ENCODE peak calls at places on chromosome 20, in seven cellular contexts. X is naive thymus-derived CD8-positive, alpha-beta T cell; A is heart left ventricle; I is IMR-90; U is activated CD8-positive, alpha-beta T cell treated with anti-CD3 and anti-CD28 coated beads for 36 hours; W is right cardiac atrium; K is pancreas. R is an unnamed sample.

GRCh38 chr20:25338112-25339023 is 52.3 kb downstream of the ABHD12 start:
- ATAC-seq in X (no peak), A (no peak), I (peak), U (no peak), W (no peak), K (peak), R (no peak)

GRCh38 chr20:48636301-48636700 is 191.5 kb downstream of the PREX1 start:
- ATAC-seq in X (peak), A (no peak), I (no peak), U (peak), W (no peak), K (no peak), R (no peak)

GRCh38 chr20:44997171-44997570 is 30.9 kb downstream of the STK4 start:
- ATAC-seq in X (no peak), A (no peak), I (no peak), U (no peak), W (no peak), K (no peak), R (peak)

GRCh38 chr20:48448601-48449384 is 379.0 kb downstream of the PREX1 start:
- ATAC-seq in X (no peak), A (peak), I (no peak), U (no peak), W (peak), K (no peak), R (no peak)

GRCh38 chr20:23339986-23340385 is 10.6 kb upstream of the NXT1 start:
- ATAC-seq in X (no peak), A (peak), I (no peak), U (no peak), W (no peak), K (no peak), R (no peak)

GRCh38 chr20:23510000-23510590 is 19.2 kb downstream of the CST8 start:
- ATAC-seq in X (no peak), A (no peak), I (no peak), U (no peak), W (no peak), K (no peak), R (no peak)

GRCh38 chr20:17985388-17986018 is 16.7 kb downstream of the MGME1 start:
- ATAC-seq in X (no peak), A (no peak), I (no peak), U (no peak), W (no peak), K (no peak), R (no peak)

GRCh38 chr20:24948939-24949679 is at the start of gene CST7:
- ATAC-seq in X (peak), A (peak), I (no peak), U (peak), W (peak), K (peak), R (peak)

GRCh38 chr20:32006053-32006452 is 4.2 kb upstream of the CCM2L start:
- ATAC-seq in X (no peak), A (no peak), I (no peak), U (no peak), W (no peak), K (no peak), R (no peak)

GRCh38 chr20:15654208-15654649 is 919.0 kb downstream of the KIF16B start:
- ATAC-seq in X (no peak), A (peak), I (peak), U (no peak), W (peak), K (peak), R (no peak)

GRCh38 chr20:23475395-23475794 is 15.5 kb upstream of the CST8 start:
- ATAC-seq in X (no peak), A (no peak), I (no peak), U (no peak), W (no peak), K (no peak), R (no peak)

GRCh38 chr20:48457261-48458002 is 370.4 kb downstream of the PREX1 start:
- ATAC-seq in X (no peak), A (no peak), I (no peak), U (no peak), W (no peak), K (no peak), R (no peak)

GRCh38 chr20:16352751-16353150 is 220.5 kb downstream of the KIF16B start:
- ATAC-seq in X (no peak), A (no peak), I (no peak), U (no peak), W (no peak), K (no peak), R (no peak)

GRCh38 chr20:51373713-51374481 is 168.6 kb downstream of the NFATC2 start:
- ATAC-seq in X (no peak), A (peak), I (no peak), U (no peak), W (peak), K (peak), R (no peak)

GRCh38 chr20:18796282-18796833 is 17.2 kb upstream of the SCP2D1 start:
- ATAC-seq in X (no peak), A (no peak), I (no peak), U (no peak), W (no peak), K (no peak), R (peak)

GRCh38 chr20:23234311-23235078 is 116.1 kb upstream of the NXT1 start:
- ATAC-seq in X (no peak), A (no peak), I (peak), U (no peak), W (no peak), K (no peak), R (no peak)

GRCh38 chr20:52652271-52652670 is 319.9 kb upstream of the TSHZ2 start:
- ATAC-seq in X (no peak), A (no peak), I (no peak), U (no peak), W (no peak), K (no peak), R (no peak)

GRCh38 chr20:59662161-59662560 is 57.8 kb downstream of the PHACTR3 start:
- ATAC-seq in X (no peak), A (no peak), I (no peak), U (no peak), W (no peak), K (no peak), R (no peak)

GRCh38 chr20:25279403-25279802 is 31.5 kb downstream of the PYGB start:
- ATAC-seq in X (no peak), A (no peak), I (no peak), U (no peak), W (no peak), K (no peak), R (no peak)

GRCh38 chr20:51725584-51726176 is 42.5 kb downstream of the ATP9A start:
- ATAC-seq in X (no peak), A (no peak), I (no peak), U (no peak), W (no peak), K (peak), R (no peak)

GRCh38 chr20:38604873-38605303 is 3.3 kb downstream of the ARHGAP40 start:
- ATAC-seq in X (no peak), A (no peak), I (peak), U (no peak), W (no peak), K (no peak), R (no peak)

GRCh38 chr20:37316116-37316774 is 26.8 kb downstream of the MANBAL start:
- ATAC-seq in X (peak), A (no peak), I (no peak), U (peak), W (no peak), K (peak), R (peak)

R was measured in activated T-helper 17 cell treated with anti-CD3 and anti-CD28 coated beads, Interleukin-2, amount 50 U/mL, for 72 hours.